ENCODE peak calls at places on chromosomes 2 and 18, in eight cellular contexts. M is cardiac muscle cell, N is nephron progenitor cell, I is fibroblast of mammary gland, G is fibroblast of lung, J is GM12865, V is astrocyte, Z is RWPE1. L is an unnamed sample.

GRCh38 chr2:23484163-23484740 is 99.3 kb downstream of the KLHL29 start:
- DNase-seq in V (no peak), Z (no peak), M (no peak), I (no peak), N (no peak), G (no peak), J (no peak), L (no peak)

GRCh38 chr2:218329027-218329825 is 27.4 kb upstream of the CATIP start:
- DNase-seq in V (no peak), N (no peak), G (no peak), J (peak; percentile 84), Z (no peak), M (no peak), I (no peak), L (no peak)

GRCh38 chr2:119064567-119064966 is 94.0 kb downstream of the C1QL2 start:
- DNase-seq in G (no peak), I (peak; percentile 5), Z (no peak), M (peak; percentile 25), V (no peak), J (no peak), N (no peak), L (no peak)

GRCh38 chr2:86790134-86790827 is 432 bp downstream of the CD8A start:
- DNase-seq in M (no peak), N (peak; percentile 51), Z (no peak), G (no peak), J (no peak), V (no peak), I (no peak), L (no peak)

GRCh38 chr2:26640331-26640745 is 828 bp downstream of the CIB4 start:
- DNase-seq in I (peak; percentile 73), V (peak; percentile 56), J (no peak), N (peak; percentile 65), M (peak; percentile 88), G (peak; percentile 70), Z (peak; percentile 10), L (no peak)

GRCh38 chr2:41880561-41881243 is 167.1 kb upstream of the PKDCC start:
- DNase-seq in G (no peak), N (no peak), J (no peak), M (peak; percentile 35), I (no peak), Z (no peak), V (no peak), L (no peak)

GRCh38 chr2:190186238-190186637 is 123.7 kb upstream of the MSTN start:
- DNase-seq in V (no peak), Z (no peak), M (no peak), I (peak; percentile 68), J (no peak), G (no peak), N (no peak), L (no peak)

GRCh38 chr2:55026202-55026601 is 24.0 kb downstream of the RTN4 start:
- DNase-seq in M (peak; percentile 66), Z (no peak), J (peak; percentile 31), N (no peak), V (no peak), I (peak; percentile 66), G (no peak), L (no peak)

GRCh38 chr2:183868707-183869106 is 729.6 kb upstream of the ZNF804A start:
- DNase-seq in V (peak; percentile 42), N (no peak), M (no peak), G (peak; percentile 51), I (peak; percentile 77), J (no peak), Z (peak; percentile 64), L (no peak)

GRCh38 chr18:48931680-48932461 is 18.9 kb downstream of the SMAD7 start:
- DNase-seq in G (no peak), N (no peak), M (no peak), Z (no peak), I (no peak), J (peak; percentile 87), V (no peak), L (no peak)

GRCh38 chr18:39959839-39960238 is 1995.2 kb upstream of the PIK3C3 start:
- DNase-seq in J (no peak), Z (peak; percentile 12), V (peak; percentile 31), G (peak; percentile 48), N (no peak), M (no peak), I (peak; percentile 53), L (no peak)

GRCh38 chr2:119820275-119820674 is 60.6 kb downstream of the PTPN4 start:
- DNase-seq in I (peak; percentile 98), N (no peak), Z (peak; percentile 8), V (peak; percentile 86), M (peak; percentile 95), G (peak; percentile 88), J (no peak), L (no peak)

GRCh38 chr2:33441235-33441810 is 35.1 kb upstream of the RASGRP3 start:
- DNase-seq in G (peak; percentile 56), Z (peak; percentile 51), N (peak; percentile 34), J (peak; percentile 58), V (no peak), I (peak; percentile 83), M (peak; percentile 83), L (peak; percentile 59)

GRCh38 chr2:186917866-186918265 is 68.9 kb upstream of the ZSWIM2 start:
- DNase-seq in M (no peak), V (no peak), G (peak; percentile 10), J (no peak), N (no peak), I (peak; percentile 36), Z (no peak), L (no peak)

GRCh38 chr2:220646424-220646823 is 925.7 kb downstream of the EPHA4 start:
- DNase-seq in I (no peak), V (no peak), M (no peak), J (peak; percentile 36), G (no peak), Z (no peak), N (no peak), L (no peak)

GRCh38 chr18:44198296-44199284 is 482.1 kb upstream of the SETBP1 start:
- DNase-seq in V (no peak), J (no peak), M (no peak), Z (no peak), N (no peak), I (no peak), G (no peak), L (no peak)

GRCh38 chr2:201116959-201117734 is 1.2 kb downstream of the CFLAR start:
- DNase-seq in I (peak; percentile 94), G (peak; percentile 87), N (no peak), M (peak; percentile 91), V (peak; percentile 81), Z (peak; percentile 52), J (peak; percentile 94), L (peak; percentile 26)

GRCh38 chr2:108623616-108624015 is 89.3 kb downstream of the LIMS1 start:
- DNase-seq in M (no peak), N (no peak), I (no peak), V (peak; percentile 58), Z (no peak), J (no peak), G (peak; percentile 69), L (no peak)

GRCh38 chr2:15223887-15224286 is 337.2 kb downstream of the NBAS start:
- DNase-seq in M (peak; percentile 87), J (peak; percentile 3), G (peak; percentile 79), I (peak; percentile 88), N (no peak), Z (peak; percentile 59), V (peak; percentile 73), L (no peak)

GRCh38 chr2:11161747-11162146 is 6.5 kb downstream of the SLC66A3 start:
- DNase-seq in I (no peak), J (no peak), G (no peak), V (no peak), M (no peak), Z (no peak), N (no peak), L (no peak)

GRCh38 chr2:172473167-172473566 is 45.8 kb downstream of the ITGA6 start:
- DNase-seq in I (no peak), M (no peak), Z (no peak), J (no peak), G (no peak), V (no peak), N (no peak), L (no peak)

GRCh38 chr2:172481507-172482262 is 54.3 kb downstream of the ITGA6 start:
- DNase-seq in Z (no peak), M (no peak), G (no peak), N (no peak), J (no peak), I (no peak), V (no peak), L (no peak)

GRCh38 chr2:172472441-172473051 is 45.2 kb downstream of the ITGA6 start:
- DNase-seq in I (no peak), N (no peak), M (no peak), V (no peak), Z (no peak), G (no peak), J (no peak), L (no peak)

GRCh38 chr2:172480301-172481218 is 53.2 kb downstream of the ITGA6 start:
- DNase-seq in G (peak; percentile 38), Z (no peak), I (no peak), M (peak; percentile 51), J (peak; percentile 9), N (peak; percentile 38), V (peak; percentile 9), L (no peak)

GRCh38 chr2:172478353-172478752 is 51.0 kb downstream of the ITGA6 start:
- DNase-seq in Z (no peak), M (no peak), V (no peak), G (no peak), N (no peak), I (no peak), J (no peak), L (no peak)
- TF ChIP-seq CTCF in Z (no peak), M (no peak), V (no peak), G (no peak), N (no peak), I (no peak), J (no peak), L (no peak)

DNA sequence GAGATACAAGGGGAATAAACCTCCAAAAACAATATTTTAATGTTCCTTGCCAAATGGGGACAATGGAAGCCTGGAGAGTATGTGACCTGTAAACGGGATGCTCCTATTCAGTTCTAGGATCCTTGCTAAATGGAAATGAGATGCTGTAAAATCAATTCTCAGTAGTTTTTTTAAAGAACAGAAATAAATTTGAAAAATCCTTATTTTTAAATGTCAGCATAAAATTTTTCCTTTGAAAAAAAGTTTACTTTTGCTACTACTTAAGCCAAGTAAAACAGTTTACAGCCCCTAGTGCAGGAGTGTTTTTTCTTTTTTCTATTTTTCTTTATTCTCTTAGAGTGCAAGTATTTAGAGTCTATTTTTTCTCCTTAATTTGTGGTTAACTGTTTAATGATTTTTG is 158.8 kb downstream of the MBD5 start:
- DNase-seq in I (no peak), G (no peak), V (no peak), M (no peak), Z (no peak), J (no peak), N (no peak), L (no peak)
- TF ChIP-seq CTCF in I (no peak), G (no peak), V (no peak), M (no peak), Z (no peak), J (no peak), N (no peak), L (no peak)

GRCh38 chr18:27014841-27015240 is 149.3 kb upstream of the AQP4 start:
- DNase-seq in J (no peak), G (no peak), I (no peak), V (no peak), M (no peak), N (no peak), Z (no peak), L (no peak)

GRCh38 chr18:27017901-27018500 is 152.5 kb upstream of the AQP4 start:
- DNase-seq in M (peak; percentile 5), N (peak; percentile 10), V (no peak), Z (peak; percentile 11), G (no peak), J (peak; percentile 30), I (peak; percentile 2), L (no peak)
- TF ChIP-seq CTCF in M (peak; percentile 37), N (peak; percentile 69), V (peak; percentile 63), Z (peak; percentile 44), G (no peak), J (peak; percentile 50), I (peak; percentile 36), L (peak; percentile 67)

GRCh38 chr2:205273148-205273547 is 409.2 kb upstream of the NRP2 start:
- DNase-seq in Z (no peak), V (no peak), G (no peak), M (no peak), N (no peak), I (no peak), J (no peak), L (no peak)
- TF ChIP-seq CTCF in Z (no peak), V (no peak), G (no peak), M (no peak), N (no peak), I (no peak), J (no peak), L (no peak)